ENCODE peak calls at places on chromosomes 5 and 9, in six cellular contexts. One of them, this sample, is unnamed. For H3K4me1, H3K27me3 and H3K36me3, the result is how much of the 10 kb centered on the place peaks cover.

GRCh38 chr9:88233091-88233490 is 94.8 kb upstream of the SPATA31C2 start:
- DNase-seq in A673: no peak
- DNase-seq in fibroblast of lung: no peak
- DNase-seq in CD8-positive, alpha-beta memory T cell: no peak
- DNase-seq in esophagus squamous epithelium: no peak
- DNase-seq in NT2/D1: no peak
- DNase-seq in this sample: no peak

GRCh38 chr9:137172907-137173794 is 1.3 kb upstream of the TMEM210 start:
- DNase-seq in esophagus squamous epithelium: no peak
- DNase-seq in A673: no peak
- DNase-seq in fibroblast of lung: no peak
- DNase-seq in NT2/D1: no peak
- DNase-seq in CD8-positive, alpha-beta memory T cell: no peak
- DNase-seq in this sample: no peak

GRCh38 chr9:124694394-124695279 is 76.5 kb downstream of the NR6A1 start:
- DNase-seq in NT2/D1: no peak
- DNase-seq in CD8-positive, alpha-beta memory T cell: no peak
- DNase-seq in A673: peak
- DNase-seq in esophagus squamous epithelium: no peak
- DNase-seq in fibroblast of lung: no peak
- DNase-seq in this sample: no peak

GRCh38 chr5:45038366-45038987 is 229.7 kb downstream of the MRPS30 start:
- DNase-seq in NT2/D1: peak
- DNase-seq in A673: peak
- DNase-seq in esophagus squamous epithelium: no peak
- DNase-seq in fibroblast of lung: peak
- DNase-seq in CD8-positive, alpha-beta memory T cell: no peak
- DNase-seq in this sample: no peak

GRCh38 chr5:74992791-74993190 is 59.6 kb downstream of the GCNT4 start:
- DNase-seq in CD8-positive, alpha-beta memory T cell: no peak
- DNase-seq in A673: no peak
- DNase-seq in NT2/D1: no peak
- DNase-seq in fibroblast of lung: no peak
- DNase-seq in esophagus squamous epithelium: no peak
- DNase-seq in this sample: no peak

GRCh38 chr5:133373121-133373870 is 239.0 kb downstream of the FSTL4 start:
- DNase-seq in fibroblast of lung: no peak
- DNase-seq in NT2/D1: no peak
- DNase-seq in CD8-positive, alpha-beta memory T cell: no peak
- DNase-seq in A673: no peak
- DNase-seq in esophagus squamous epithelium: no peak
- DNase-seq in this sample: no peak

GRCh38 chr9:86706391-86706790 is 240.9 kb downstream of the GAS1 start:
- DNase-seq in A673: no peak
- DNase-seq in CD8-positive, alpha-beta memory T cell: no peak
- DNase-seq in NT2/D1: no peak
- DNase-seq in fibroblast of lung: no peak
- DNase-seq in esophagus squamous epithelium: no peak
- DNase-seq in this sample: no peak

GRCh38 chr5:74516217-74516636 is 124.3 kb downstream of the ENC1 start:
- DNase-seq in esophagus squamous epithelium: no peak
- DNase-seq in CD8-positive, alpha-beta memory T cell: no peak
- DNase-seq in NT2/D1: peak
- DNase-seq in fibroblast of lung: no peak
- DNase-seq in A673: no peak
- DNase-seq in this sample: no peak

GRCh38 chr9:70406446-70406862 is 8.0 kb downstream of the KLF9 start:
- DNase-seq in A673: no peak
- DNase-seq in NT2/D1: no peak
- DNase-seq in CD8-positive, alpha-beta memory T cell: no peak
- DNase-seq in esophagus squamous epithelium: no peak
- DNase-seq in fibroblast of lung: peak
- DNase-seq in this sample: peak

GRCh38 chr5:80337379-80337778 is 17.6 kb downstream of the SPZ1 start:
- DNase-seq in fibroblast of lung: no peak
- DNase-seq in NT2/D1: no peak
- DNase-seq in A673: no peak
- DNase-seq in CD8-positive, alpha-beta memory T cell: no peak
- DNase-seq in esophagus squamous epithelium: no peak
- DNase-seq in this sample: no peak

GRCh38 chr5:89934069-89934468 is 475.5 kb downstream of the CETN3 start:
- DNase-seq in A673: no peak
- DNase-seq in CD8-positive, alpha-beta memory T cell: no peak
- DNase-seq in fibroblast of lung: no peak
- DNase-seq in NT2/D1: no peak
- DNase-seq in esophagus squamous epithelium: no peak
- DNase-seq in this sample: no peak

GRCh38 chr9:91491624-91492023 is 68.0 kb upstream of the NFIL3 start:
- DNase-seq in NT2/D1: no peak
- DNase-seq in CD8-positive, alpha-beta memory T cell: no peak
- DNase-seq in fibroblast of lung: no peak
- DNase-seq in esophagus squamous epithelium: no peak
- DNase-seq in A673: no peak
- DNase-seq in this sample: no peak

GRCh38 chr5:51544386-51544785 is 161.1 kb downstream of the ISL1 start:
- DNase-seq in esophagus squamous epithelium: no peak
- DNase-seq in NT2/D1: no peak
- DNase-seq in A673: no peak
- DNase-seq in fibroblast of lung: no peak
- DNase-seq in CD8-positive, alpha-beta memory T cell: no peak
- DNase-seq in this sample: no peak

GRCh38 chr5:172666251-172666650 is 25.2 kb downstream of the NEURL1B start:
- DNase-seq in fibroblast of lung: no peak
- DNase-seq in esophagus squamous epithelium: no peak
- DNase-seq in A673: no peak
- DNase-seq in CD8-positive, alpha-beta memory T cell: no peak
- DNase-seq in NT2/D1: no peak
- DNase-seq in this sample: no peak

GRCh38 chr5:173012882-173013281 is 29.3 kb downstream of the ATP6V0E1 start:
- DNase-seq in A673: no peak
- DNase-seq in NT2/D1: no peak
- DNase-seq in CD8-positive, alpha-beta memory T cell: no peak
- DNase-seq in fibroblast of lung: no peak
- DNase-seq in esophagus squamous epithelium: no peak
- DNase-seq in this sample: no peak

GRCh38 chr9:22088372-22089063 is 79.4 kb upstream of the CDKN2B start:
- DNase-seq in fibroblast of lung: no peak
- DNase-seq in esophagus squamous epithelium: no peak
- DNase-seq in CD8-positive, alpha-beta memory T cell: no peak
- DNase-seq in A673: no peak
- DNase-seq in NT2/D1: no peak
- DNase-seq in this sample: no peak

GRCh38 chr5:11897831-11898230 is 6.4 kb downstream of the CTNND2 start:
- DNase-seq in A673: no peak
- DNase-seq in NT2/D1: no peak
- DNase-seq in CD8-positive, alpha-beta memory T cell: no peak
- DNase-seq in esophagus squamous epithelium: no peak
- DNase-seq in fibroblast of lung: no peak
- DNase-seq in this sample: no peak

GRCh38 chr5:98942849-98943248 is 14.0 kb upstream of the CHD1 start:
- DNase-seq in fibroblast of lung: peak
- DNase-seq in esophagus squamous epithelium: no peak
- DNase-seq in CD8-positive, alpha-beta memory T cell: no peak
- DNase-seq in NT2/D1: no peak
- DNase-seq in A673: no peak
- DNase-seq in this sample: no peak

GRCh38 chr5:77129386-77129785 is 42.3 kb upstream of the ZBED3 start:
- DNase-seq in NT2/D1: peak
- DNase-seq in esophagus squamous epithelium: no peak
- DNase-seq in A673: peak
- DNase-seq in fibroblast of lung: peak
- DNase-seq in CD8-positive, alpha-beta memory T cell: no peak
- DNase-seq in this sample: no peak

GRCh38 chr5:173638126-173638525 is 21.7 kb upstream of the BOD1 start:
- DNase-seq in fibroblast of lung: no peak
- DNase-seq in NT2/D1: no peak
- DNase-seq in CD8-positive, alpha-beta memory T cell: no peak
- DNase-seq in A673: no peak
- DNase-seq in esophagus squamous epithelium: no peak
- DNase-seq in this sample: no peak

GRCh38 chr9:123451011-123451410 is 95.0 kb downstream of the CRB2 start:
- DNase-seq in CD8-positive, alpha-beta memory T cell: no peak
- DNase-seq in fibroblast of lung: no peak
- DNase-seq in esophagus squamous epithelium: no peak
- DNase-seq in A673: no peak
- DNase-seq in NT2/D1: no peak
- DNase-seq in this sample: no peak

GRCh38 chr5:168637281-168637680 is 58.1 kb upstream of the PANK3 start:
- DNase-seq in fibroblast of lung: no peak
- DNase-seq in CD8-positive, alpha-beta memory T cell: no peak
- DNase-seq in NT2/D1: peak
- DNase-seq in esophagus squamous epithelium: no peak
- DNase-seq in A673: no peak
- DNase-seq in this sample: no peak

GRCh38 chr5:53170748-53171349 is 61.3 kb upstream of the MOCS2 start:
- DNase-seq in fibroblast of lung: peak
- DNase-seq in A673: peak
- DNase-seq in NT2/D1: peak
- DNase-seq in CD8-positive, alpha-beta memory T cell: no peak
- DNase-seq in esophagus squamous epithelium: no peak
- DNase-seq in this sample: no peak

GRCh38 chr5:96172436-96172835 is 210.8 kb upstream of the ELL2 start:
- DNase-seq in esophagus squamous epithelium: no peak
- DNase-seq in NT2/D1: no peak
- DNase-seq in CD8-positive, alpha-beta memory T cell: no peak
- DNase-seq in fibroblast of lung: peak
- DNase-seq in A673: no peak
- DNase-seq in this sample: no peak

GRCh38 chr9:113484258-113484730 is 20.8 kb downstream of the RGS3 start:
- DNase-seq in CD8-positive, alpha-beta memory T cell: no peak
- DNase-seq in A673: no peak
- DNase-seq in NT2/D1: no peak
- DNase-seq in esophagus squamous epithelium: no peak
- DNase-seq in fibroblast of lung: peak
- DNase-seq in this sample: no peak

GRCh38 chr5:125283372-125283771 is 536.9 kb upstream of the ZNF608 start:
- DNase-seq in esophagus squamous epithelium: no peak
- DNase-seq in fibroblast of lung: no peak
- DNase-seq in NT2/D1: no peak
- DNase-seq in CD8-positive, alpha-beta memory T cell: no peak
- DNase-seq in A673: no peak
- DNase-seq in this sample: no peak

GRCh38 chr5:135262364-135262763 is 136.7 kb downstream of the MACROH2A1 start:
- DNase-seq in A673: no peak
- DNase-seq in fibroblast of lung: no peak
- DNase-seq in NT2/D1: no peak
- DNase-seq in esophagus squamous epithelium: no peak
- DNase-seq in CD8-positive, alpha-beta memory T cell: no peak
- DNase-seq in this sample: no peak

GRCh38 chr5:32076699-32077695 is 97.1 kb downstream of the GOLPH3 start:
- DNase-seq in CD8-positive, alpha-beta memory T cell: no peak
- DNase-seq in A673: peak
- DNase-seq in NT2/D1: no peak
- DNase-seq in esophagus squamous epithelium: no peak
- DNase-seq in fibroblast of lung: peak
- DNase-seq in this sample: no peak

GRCh38 chr5:59838989-59839388 is 54.5 kb downstream of the PDE4D start:
- DNase-seq in CD8-positive, alpha-beta memory T cell: no peak
- DNase-seq in esophagus squamous epithelium: no peak
- DNase-seq in NT2/D1: no peak
- DNase-seq in fibroblast of lung: no peak
- DNase-seq in A673: no peak
- DNase-seq in this sample: no peak

GRCh38 chr5:64497390-64497789 is 8.4 kb upstream of the RGS7BP start:
- DNase-seq in NT2/D1: peak
- DNase-seq in A673: no peak
- DNase-seq in CD8-positive, alpha-beta memory T cell: no peak
- DNase-seq in esophagus squamous epithelium: no peak
- DNase-seq in fibroblast of lung: no peak
- DNase-seq in this sample: no peak

GRCh38 chr9:120792898-120793765 is at the start of gene FBXW2:
- DNase-seq in esophagus squamous epithelium: peak
- DNase-seq in A673: peak
- DNase-seq in CD8-positive, alpha-beta memory T cell: peak
- DNase-seq in NT2/D1: peak
- DNase-seq in fibroblast of lung: peak
- DNase-seq in this sample: peak

GRCh38 chr5:56746553-56746952 is 68.8 kb upstream of the MAP3K1 start:
- DNase-seq in CD8-positive, alpha-beta memory T cell: no peak
- DNase-seq in fibroblast of lung: no peak
- DNase-seq in A673: no peak
- DNase-seq in esophagus squamous epithelium: no peak
- DNase-seq in NT2/D1: no peak
- DNase-seq in this sample: no peak
- H3K4me1 ChIP-seq in CD8-positive, alpha-beta memory T cell: under half
- H3K4me1 ChIP-seq in fibroblast of lung: under half
- H3K4me1 ChIP-seq in A673: under half
- H3K4me1 ChIP-seq in esophagus squamous epithelium: under half
- H3K4me1 ChIP-seq in NT2/D1: under half
- H3K4me1 ChIP-seq in this sample: under half

GRCh38 chr5:62212648-62213047 is 93.4 kb upstream of the KIF2A start:
- DNase-seq in fibroblast of lung: no peak
- DNase-seq in CD8-positive, alpha-beta memory T cell: no peak
- DNase-seq in esophagus squamous epithelium: no peak
- DNase-seq in NT2/D1: no peak
- DNase-seq in A673: no peak
- DNase-seq in this sample: no peak
- H3K27me3 ChIP-seq in fibroblast of lung: under half
- H3K27me3 ChIP-seq in CD8-positive, alpha-beta memory T cell: under half
- H3K27me3 ChIP-seq in esophagus squamous epithelium: under half
- H3K27me3 ChIP-seq in NT2/D1: under half
- H3K27me3 ChIP-seq in A673: under half
- H3K27me3 ChIP-seq in this sample: under half

GRCh38 chr5:69130241-69130640 is 36.4 kb downstream of the SLC30A5 start:
- DNase-seq in fibroblast of lung: no peak
- DNase-seq in CD8-positive, alpha-beta memory T cell: no peak
- DNase-seq in A673: no peak
- DNase-seq in esophagus squamous epithelium: no peak
- DNase-seq in NT2/D1: no peak
- DNase-seq in this sample: no peak
- H3K36me3 ChIP-seq in fibroblast of lung: under half
- H3K36me3 ChIP-seq in CD8-positive, alpha-beta memory T cell: under half
- H3K36me3 ChIP-seq in A673: under half
- H3K36me3 ChIP-seq in esophagus squamous epithelium: under half
- H3K36me3 ChIP-seq in NT2/D1: under half
- H3K36me3 ChIP-seq in this sample: under half

GRCh38 chr9:122376791-122377190 is 6.0 kb downstream of the PTGS1 start:
- DNase-seq in A673: no peak
- DNase-seq in fibroblast of lung: no peak
- DNase-seq in esophagus squamous epithelium: no peak
- DNase-seq in CD8-positive, alpha-beta memory T cell: no peak
- DNase-seq in NT2/D1: no peak
- DNase-seq in this sample: no peak
- H3K4me1 ChIP-seq in A673: under half
- H3K4me1 ChIP-seq in fibroblast of lung: under half
- H3K4me1 ChIP-seq in esophagus squamous epithelium: half or more
- H3K4me1 ChIP-seq in CD8-positive, alpha-beta memory T cell: under half
- H3K4me1 ChIP-seq in NT2/D1: under half
- H3K4me1 ChIP-seq in this sample: under half

This sample was measured in CD4-positive, alpha-beta memory T cell.